ENCODE peak calls at places on chromosomes 13 and 19, in eight cellular contexts. O is endothelial cell of umbilical vein; T is GM06990; Z is NT2/D1; I is GM23248; N is transverse colon; H is effector memory CD4-positive, alpha-beta T cell; B is heart right ventricle. X is an unnamed sample.

GRCh38 chr13:76474356-76474755 is 411.8 kb downstream of the KCTD12 start:
- DNase-seq in O (peak; percentile 31), T (no peak), Z (no peak), I (peak; percentile 12), N (no peak), H (no peak), B (no peak), X (no peak)

GRCh38 chr19:40143612-40144011 is 47.6 kb upstream of the MAP3K10 start:
- DNase-seq in O (no peak), T (peak; percentile 66), Z (no peak), I (no peak), N (peak; percentile 41), H (no peak), B (peak; percentile 20), X (no peak)

GRCh38 chr19:45400192-45400591 is 4.7 kb downstream of the PPP1R13L start:
- DNase-seq in O (no peak), T (no peak), Z (no peak), I (no peak), N (no peak), H (no peak), B (no peak), X (peak; percentile 84)

GRCh38 chr13:26727122-26727521 is 33.5 kb downstream of the GPR12 start:
- DNase-seq in O (no peak), T (no peak), Z (no peak), I (no peak), N (no peak), H (no peak), B (no peak), X (no peak)

GRCh38 chr19:50492303-50493052 is 15.8 kb upstream of the GARIN5A start:
- DNase-seq in O (no peak), T (no peak), Z (no peak), I (peak; percentile 30), N (no peak), H (no peak), B (no peak), X (no peak)

GRCh38 chr13:33756929-33757328 is 61.0 kb upstream of the RFC3 start:
- DNase-seq in O (no peak), T (no peak), Z (no peak), I (no peak), N (no peak), H (no peak), B (no peak), X (no peak)

GRCh38 chr13:33932765-33933406 is 114.9 kb downstream of the RFC3 start:
- DNase-seq in O (no peak), T (no peak), Z (no peak), I (no peak), N (no peak), H (no peak), B (no peak), X (no peak)

GRCh38 chr19:10286803-10287737 is at the start of gene ICAM4:
- DNase-seq in O (peak; percentile 49), T (peak; percentile 69), Z (no peak), I (peak; percentile 35), N (peak; percentile 48), H (no peak), B (peak; percentile 90), X (peak; percentile 91)

GRCh38 chr19:53951436-53951835 is 11.3 kb upstream of the CACNG8 start:
- DNase-seq in O (no peak), T (no peak), Z (no peak), I (no peak), N (no peak), H (no peak), B (no peak), X (no peak)

GRCh38 chr19:47514151-47514868 is 553 bp downstream of the NAPA start:
- DNase-seq in O (no peak), T (no peak), Z (no peak), I (peak; percentile 49), N (peak; percentile 22), H (no peak), B (no peak), X (no peak)

GRCh38 chr13:70189981-70190380 is 81.7 kb upstream of the KLHL1 start:
- DNase-seq in O (no peak), T (no peak), Z (no peak), I (no peak), N (no peak), H (no peak), B (no peak), X (no peak)

GRCh38 chr19:5990289-5990797 is 12.4 kb upstream of the RANBP3 start:
- DNase-seq in O (no peak), T (no peak), Z (no peak), I (peak; percentile 59), N (no peak), H (no peak), B (no peak), X (no peak)
- H3K4me3 ChIP-seq in O (no peak overlapping the region), T (no peak overlapping the region), Z (no peak overlapping the region), I (peak overlapping the region; percentile 60), N (no peak overlapping the region), H (no peak overlapping the region), B (no peak overlapping the region), X (no peak overlapping the region)

DNA sequence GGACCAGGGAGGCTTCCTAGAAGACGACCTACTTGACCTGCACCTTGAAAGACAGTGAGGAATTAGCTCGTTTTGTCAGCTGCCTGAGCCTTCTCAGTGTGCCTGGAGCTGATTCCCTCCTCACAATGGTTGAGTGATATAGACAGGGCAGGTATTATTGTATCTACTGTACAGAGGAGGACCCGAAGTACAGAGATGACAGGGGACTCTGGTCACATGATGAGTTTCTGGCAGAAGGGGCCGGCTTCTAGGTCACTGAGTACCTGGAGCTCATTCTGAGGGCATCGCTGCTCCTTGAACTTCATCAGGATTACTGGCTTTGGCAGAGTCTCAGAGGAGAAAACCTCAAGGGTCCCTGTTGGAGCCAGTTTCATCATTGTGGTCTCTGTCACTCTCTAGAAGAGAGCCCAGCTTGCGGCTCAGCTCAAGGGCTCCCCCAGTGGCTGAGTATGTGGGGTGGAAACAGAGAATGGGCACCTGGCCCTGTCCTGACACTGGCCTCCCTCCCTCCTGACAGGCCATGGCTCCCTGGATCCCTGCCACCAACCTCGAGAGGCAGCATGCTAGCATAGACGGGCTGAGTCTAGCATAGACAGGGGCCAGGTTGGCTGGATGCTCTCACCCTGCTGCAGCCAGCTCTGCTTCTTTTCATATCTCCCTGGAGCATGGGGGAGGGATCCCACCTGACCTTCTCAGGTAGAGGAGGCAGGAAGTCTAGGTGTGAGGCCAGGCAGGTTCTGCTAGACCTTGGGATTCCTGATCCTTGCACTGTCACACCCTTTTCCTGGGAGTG is 38.7 kb downstream of the NFIX start:
- DNase-seq in O (no peak), T (no peak), Z (no peak), I (peak; percentile 82), N (peak; percentile 88), H (no peak), B (peak; percentile 85), X (no peak)
- H3K4me3 ChIP-seq in O (no peak overlapping the region), T (no peak overlapping the region), Z (no peak overlapping the region), I (no peak overlapping the region), N (no peak overlapping the region), H (no peak overlapping the region), B (no peak overlapping the region), X (no peak overlapping the region)

GRCh38 chr19:48637948-48638830 is 1.0 kb upstream of the DBP start:
- DNase-seq in O (peak; percentile 89), T (peak; percentile 90), Z (peak; percentile 64), I (peak; percentile 94), N (peak; percentile 88), H (peak; percentile 80), B (peak; percentile 72), X (peak; percentile 95)
- H3K4me3 ChIP-seq in O (peak overlapping the region; percentile 34), T (peak overlapping the region; percentile 66), Z (peak overlapping the region; percentile 30), I (peak overlapping the region; percentile 71), N (peak overlapping the region; percentile 11), H (peak overlapping the region; percentile 28), B (peak overlapping the region; percentile 76), X (peak overlapping the region; percentile 37)

GRCh38 chr19:34666200-34666957 is 10.6 kb downstream of the SCGB2B2 start:
- DNase-seq in O (no peak), T (no peak), Z (no peak), I (no peak), N (no peak), H (no peak), B (no peak), X (no peak)
- H3K4me3 ChIP-seq in O (no peak overlapping the region), T (no peak overlapping the region), Z (no peak overlapping the region), I (no peak overlapping the region), N (no peak overlapping the region), H (no peak overlapping the region), B (no peak overlapping the region), X (no peak overlapping the region)

DNA sequence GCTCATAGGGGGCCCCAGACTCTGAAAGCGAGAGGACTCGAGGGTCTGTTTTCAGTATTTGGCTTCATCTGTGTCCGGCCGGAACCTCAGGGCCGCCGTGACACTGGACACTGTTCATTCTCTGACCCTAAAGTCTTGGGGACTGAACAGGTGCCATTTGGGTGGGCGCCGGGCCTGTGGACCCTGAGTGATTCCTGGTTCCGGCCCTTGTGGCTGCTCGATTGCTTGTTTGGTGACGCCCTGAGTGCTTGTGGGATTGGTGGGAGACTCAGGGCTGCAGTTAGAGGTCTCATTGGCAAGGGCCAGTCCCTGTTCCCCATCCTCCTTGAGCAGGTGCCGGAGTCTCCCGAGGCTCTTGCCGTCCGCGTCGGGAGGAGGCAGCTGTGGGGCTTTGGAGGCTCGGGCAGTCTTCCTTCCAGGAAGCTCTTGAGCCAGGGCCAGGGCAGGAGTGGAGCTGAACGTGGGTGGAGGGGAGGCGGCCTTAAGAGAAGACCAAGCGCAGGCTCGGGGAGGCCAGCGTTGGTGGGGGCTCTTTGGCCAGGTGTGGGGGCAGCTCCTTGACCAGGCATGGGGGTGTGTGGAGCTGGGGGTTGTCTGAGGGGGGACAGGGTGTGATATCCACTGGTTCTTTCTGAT is 4.7 kb downstream of the PTBP1 start:
- DNase-seq in O (peak; percentile 57), T (no peak), Z (no peak), I (peak; percentile 73), N (no peak), H (no peak), B (no peak), X (no peak)
- H3K4me3 ChIP-seq in O (peak overlapping the region; percentile 28), T (no peak overlapping the region), Z (no peak overlapping the region), I (peak overlapping the region; percentile 86), N (no peak overlapping the region), H (peak overlapping the region; percentile 30), B (peak overlapping the region; percentile 91), X (no peak overlapping the region)